ENCODE peak calls at places on chromosome 18, in four cellular contexts. R is IMR-90, G is GM12878, E is K562. Z is an unnamed sample.

GRCh38 chr18:33870059-33870458 is 292.0 kb downstream of the ASXL3 start:
- DNase-seq in G (no peak), E (no peak), R (peak; percentile 0), Z (no peak)

GRCh38 chr18:13415736-13416135 is 197.2 kb downstream of the LDLRAD4 start:
- DNase-seq in G (no peak), E (no peak), R (no peak), Z (no peak)

GRCh38 chr18:60018801-60019462 is 119.1 kb downstream of the PMAIP1 start:
- DNase-seq in R (peak; percentile 45), G (no peak), E (no peak), Z (no peak)

GRCh38 chr18:59148192-59148591 is 8.5 kb downstream of the SEC11C start:
- DNase-seq in R (no peak), G (no peak), E (no peak), Z (no peak)

GRCh38 chr18:31694297-31694696 is 9.9 kb upstream of the B4GALT6 start:
- DNase-seq in G (no peak), E (no peak), R (no peak), Z (no peak)

GRCh38 chr18:8706545-8706980 is 1.2 kb downstream of the MTCL1 start:
- DNase-seq in E (no peak), G (no peak), R (peak; percentile 16), Z (no peak)

GRCh38 chr18:44859263-44859662 is 178.6 kb downstream of the SETBP1 start:
- DNase-seq in R (no peak), E (no peak), G (no peak), Z (no peak)

GRCh38 chr18:26230497-26230896 is 4.3 kb downstream of the TAF4B start:
- DNase-seq in R (no peak), G (no peak), E (no peak), Z (no peak)

GRCh38 chr18:56009451-56009850 is 421.5 kb upstream of the TCF4 start:
- DNase-seq in E (no peak), G (no peak), R (no peak), Z (no peak)

DNA sequence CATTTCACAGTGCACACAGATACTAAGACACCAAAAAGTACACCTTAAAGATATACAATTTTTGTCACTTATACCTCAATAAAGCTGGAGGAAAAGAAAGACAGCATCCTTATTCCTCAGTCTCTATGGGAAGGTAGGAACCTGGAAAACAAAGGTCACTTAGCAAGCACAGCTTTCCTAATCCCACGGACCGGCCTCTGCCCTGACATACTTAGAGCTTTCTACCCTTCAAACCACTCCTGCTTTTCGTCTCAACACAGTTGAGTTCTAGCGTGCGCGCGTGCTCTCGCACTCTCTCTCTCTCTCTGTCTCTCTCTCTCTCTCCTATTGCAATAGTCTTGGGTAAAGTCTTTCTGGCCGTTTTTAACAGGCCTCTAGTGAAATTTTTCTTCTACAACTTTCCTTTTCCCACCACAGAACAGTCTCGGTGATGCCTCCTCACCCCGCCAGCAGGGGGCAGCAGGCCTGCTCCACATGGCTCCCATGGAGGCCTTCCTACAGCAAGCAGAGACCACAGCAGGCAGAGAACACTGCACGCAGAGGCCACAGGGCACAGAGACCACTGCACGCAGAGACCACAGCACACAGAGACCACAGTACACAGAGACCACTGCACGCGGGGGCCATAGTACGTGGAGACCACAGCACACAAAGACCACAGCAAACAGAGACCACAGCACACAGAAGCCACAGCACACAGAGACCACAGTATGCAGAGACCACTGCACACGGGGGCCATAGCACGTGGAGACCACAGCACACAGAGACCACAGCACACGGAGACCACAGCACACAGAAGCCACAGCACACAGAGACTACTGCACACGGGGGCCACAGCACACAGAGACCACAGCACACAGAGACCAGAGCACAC is 106.9 kb downstream of the FBXO15 start:
- DNase-seq in E (peak; percentile 52), R (peak; percentile 11), G (no peak), Z (no peak)
- TF ChIP-seq CHD1 in E (no peak), R (no peak), G (no peak), Z (no peak)

DNA sequence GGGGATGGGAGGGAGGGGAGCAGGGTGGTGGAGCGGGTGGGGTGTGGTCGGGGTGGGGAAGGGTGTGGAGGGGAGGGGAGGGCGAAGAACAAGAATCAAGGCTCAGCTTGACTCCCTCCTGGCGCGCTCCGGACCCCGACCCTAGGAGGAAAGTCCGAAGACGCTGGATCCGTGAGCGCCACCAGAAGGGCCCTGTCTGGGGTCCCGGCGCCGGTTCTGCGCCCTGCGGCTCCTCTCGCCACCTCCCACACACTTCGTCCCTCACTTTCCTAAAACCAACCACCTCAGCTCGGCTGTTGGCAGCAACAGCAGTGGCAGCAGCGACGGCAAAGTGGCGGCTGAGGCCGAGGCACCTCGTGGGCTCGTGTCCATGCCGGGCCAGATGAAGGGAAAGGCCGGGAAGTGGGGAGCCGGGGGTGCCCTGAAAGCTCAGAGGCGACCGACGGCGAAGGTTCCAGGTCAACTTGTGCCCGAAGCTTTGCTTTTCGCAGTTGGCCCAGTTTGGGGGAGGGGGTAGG is 2.1 kb downstream of the KLHL14 start:
- DNase-seq in R (no peak), E (no peak), G (no peak), Z (peak; percentile 68)
- TF ChIP-seq CHD1 in R (no peak), E (no peak), G (no peak), Z (no peak)

DNA sequence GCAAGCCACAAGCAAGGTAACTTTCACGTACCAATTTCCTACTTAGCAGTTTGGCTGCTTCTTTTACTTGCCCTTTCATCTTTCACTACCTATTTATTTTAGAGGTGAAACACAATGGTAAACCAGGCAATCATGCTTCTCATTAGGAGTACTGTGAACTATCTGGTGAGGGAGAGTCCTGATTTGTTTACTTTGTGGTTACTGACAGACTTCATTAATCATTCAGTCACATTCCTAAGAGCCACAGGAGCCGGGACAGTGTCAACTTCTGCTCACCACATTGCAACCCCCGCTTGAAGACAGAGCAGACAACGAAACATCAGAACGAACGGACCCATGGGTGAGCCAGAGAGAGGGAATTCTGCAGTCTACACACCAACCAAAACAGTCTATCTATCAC is 28.8 kb downstream of the TUBB6 start:
- DNase-seq in E (no peak), G (no peak), R (peak; percentile 67), Z (no peak)
- TF ChIP-seq CHD1 in E (no peak), G (no peak), R (no peak), Z (no peak)

GRCh38 chr18:38751211-38751610 is 1185.6 kb upstream of the CELF4 start:
- DNase-seq in G (no peak), E (no peak), R (no peak), Z (no peak)

GRCh38 chr18:38752430-38752829 is 1186.8 kb upstream of the CELF4 start:
- DNase-seq in E (no peak), R (no peak), G (no peak), Z (no peak)

GRCh38 chr18:38747153-38747552 is 1181.6 kb upstream of the CELF4 start:
- DNase-seq in R (no peak), G (no peak), E (no peak), Z (no peak)

GRCh38 chr18:38750786-38751185 is 1185.2 kb upstream of the CELF4 start:
- DNase-seq in E (no peak), R (no peak), G (no peak), Z (no peak)

GRCh38 chr18:38751897-38752296 is 1186.3 kb upstream of the CELF4 start:
- DNase-seq in E (no peak), R (no peak), G (no peak), Z (no peak)
- TF ChIP-seq CHD1 in E (no peak), R (no peak), G (no peak), Z (no peak)

GRCh38 chr18:43751835-43752234 is 474.5 kb upstream of the SYT4 start:
- DNase-seq in G (no peak), R (no peak), E (no peak), Z (no peak)

DNA sequence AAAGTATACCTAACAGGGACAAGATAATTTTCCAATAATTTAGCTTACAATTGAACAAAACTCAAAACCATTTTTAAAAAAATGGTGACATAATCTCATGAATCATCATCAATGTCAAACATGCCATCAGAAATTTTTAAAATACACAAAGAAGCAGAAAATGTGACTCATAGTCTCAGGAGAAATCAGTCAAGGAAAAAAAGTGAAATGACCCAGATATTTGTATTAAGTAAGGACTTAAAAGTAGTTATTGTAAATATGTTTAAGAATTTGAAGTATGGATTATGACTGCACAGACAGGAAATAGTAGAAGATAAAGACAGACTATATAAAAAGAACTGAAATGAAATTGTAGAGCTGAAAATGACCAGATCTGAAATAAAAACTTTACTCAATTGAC is 473.9 kb upstream of the SYT4 start:
- DNase-seq in G (no peak), R (no peak), E (no peak), Z (no peak)
- TF ChIP-seq CHD1 in G (no peak), R (no peak), E (no peak), Z (no peak)

DNA sequence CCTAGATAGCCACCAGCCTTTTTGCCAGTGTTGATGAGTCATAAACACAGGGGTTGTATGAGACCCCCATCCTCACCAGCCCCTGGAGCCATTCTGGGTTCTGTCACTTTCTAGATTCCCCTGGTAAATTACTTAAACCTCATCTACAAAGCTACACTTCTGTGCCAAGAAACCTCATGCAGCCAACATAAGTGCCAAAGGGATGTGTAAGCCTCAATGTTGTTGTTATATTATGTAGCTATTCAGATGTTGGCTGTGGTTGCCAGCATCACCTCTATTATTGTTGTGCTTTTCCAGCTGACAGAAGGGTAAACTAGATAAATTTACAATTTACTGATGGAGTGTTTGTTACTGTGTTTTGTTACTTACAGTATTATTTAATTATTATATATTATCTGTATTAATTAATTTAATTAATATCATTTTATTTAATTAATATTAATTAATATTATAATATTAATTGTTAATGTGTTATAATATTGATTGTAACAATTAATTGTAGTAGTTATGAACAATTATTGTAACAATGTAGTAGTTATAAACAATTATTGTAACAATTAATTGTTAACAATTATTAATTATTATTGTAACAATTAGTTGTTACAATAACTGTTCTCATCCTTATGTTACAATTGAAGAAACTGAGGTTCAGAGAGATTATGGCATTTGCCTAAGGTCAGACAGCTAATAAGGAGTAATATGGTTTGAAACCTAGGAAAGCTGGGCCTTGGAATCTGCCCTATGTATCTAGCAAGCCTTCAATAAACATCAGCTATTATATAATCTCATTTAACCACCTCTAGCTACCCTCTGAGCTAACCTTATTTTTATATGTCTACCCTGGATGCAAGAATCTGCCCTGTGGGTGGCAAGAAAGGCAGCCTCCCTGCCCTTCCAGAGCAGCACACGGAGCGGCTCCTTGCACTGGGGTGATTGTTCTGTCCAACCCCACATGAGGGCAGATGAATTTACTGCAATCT is 36.1 kb downstream of the PSTPIP2 start:
- DNase-seq in G (no peak), R (peak; percentile 72), E (no peak), Z (no peak)
- TF ChIP-seq CHD1 in G (no peak), R (no peak), E (no peak), Z (no peak)

DNA sequence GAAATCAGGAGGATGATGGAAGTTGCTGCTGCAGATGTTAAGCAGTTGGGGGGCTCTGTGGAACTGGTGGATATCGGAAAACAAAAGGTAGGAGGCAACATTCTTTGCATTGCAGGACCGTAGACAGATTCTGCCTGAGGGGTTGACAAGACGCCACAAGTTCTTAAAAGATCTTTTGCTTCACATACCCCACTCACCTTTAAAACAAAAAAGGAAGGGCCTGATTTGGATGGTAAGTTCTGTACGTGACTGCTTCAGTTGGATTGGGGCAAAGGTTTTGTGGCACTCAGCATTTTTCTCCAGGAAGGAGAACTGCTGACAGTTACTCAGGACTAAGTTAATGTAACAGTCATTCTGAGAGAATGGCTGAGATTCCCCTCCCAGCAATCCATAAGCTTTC is 5.2 kb downstream of the CNDP2 start:
- DNase-seq in G (no peak), R (no peak), E (no peak), Z (no peak)
- TF ChIP-seq CHD1 in G (no peak), R (no peak), E (no peak), Z (no peak)

GRCh38 chr18:48740068-48740440 is 201.2 kb downstream of the CTIF start:
- DNase-seq in R (no peak), E (no peak), G (no peak), Z (no peak)

GRCh38 chr18:48741866-48742265 is 203.0 kb downstream of the CTIF start:
- DNase-seq in E (no peak), R (no peak), G (no peak), Z (no peak)

GRCh38 chr18:48739266-48740067 is 200.6 kb downstream of the CTIF start:
- DNase-seq in R (no peak), E (no peak), G (no peak), Z (no peak)

GRCh38 chr18:48742304-48742703 is 203.5 kb downstream of the CTIF start:
- DNase-seq in R (no peak), E (no peak), G (no peak), Z (no peak)

GRCh38 chr18:48740846-48741485 is 202.1 kb downstream of the CTIF start:
- DNase-seq in E (no peak), G (no peak), R (no peak), Z (no peak)
- TF ChIP-seq CHD1 in E (no peak), G (no peak), R (no peak), Z (no peak)